ENCODE peak calls at places on chromosomes 2 and 18, in four cellular contexts. One of them, this sample, is unnamed.

GRCh38 chr2:191218292-191218898 is 26.8 kb upstream of the MYO1B start:
- DNase-seq in H1: peak
- DNase-seq in K562: peak
- DNase-seq in IMR-90: peak
- DNase-seq in this sample: no peak

GRCh38 chr2:149463328-149464002 is 124.1 kb downstream of the MMADHC start:
- DNase-seq in IMR-90: no peak
- DNase-seq in H1: no peak
- DNase-seq in K562: no peak
- DNase-seq in this sample: peak

GRCh38 chr2:70214958-70215357 is 24.1 kb upstream of the C2orf42 start:
- DNase-seq in IMR-90: peak
- DNase-seq in H1: no peak
- DNase-seq in K562: no peak
- DNase-seq in this sample: no peak

GRCh38 chr2:11534746-11535484 is 1.1 kb downstream of the GREB1 start:
- DNase-seq in K562: peak
- DNase-seq in IMR-90: no peak
- DNase-seq in H1: no peak
- DNase-seq in this sample: no peak

GRCh38 chr2:36507408-36507812 is 90.6 kb downstream of the FEZ2 start:
- DNase-seq in IMR-90: peak
- DNase-seq in H1: peak
- DNase-seq in K562: peak
- DNase-seq in this sample: no peak

GRCh38 chr18:59249186-59249774 is 24.0 kb downstream of the RAX start:
- DNase-seq in IMR-90: peak
- DNase-seq in H1: no peak
- DNase-seq in K562: peak
- DNase-seq in this sample: no peak

GRCh38 chr2:130337735-130338325 is 4.9 kb upstream of the IMP4 start:
- DNase-seq in IMR-90: peak
- DNase-seq in K562: peak
- DNase-seq in H1: no peak
- DNase-seq in this sample: no peak

GRCh38 chr2:127735044-127735443 is 33.7 kb downstream of the SFT2D3 start:
- DNase-seq in H1: no peak
- DNase-seq in IMR-90: no peak
- DNase-seq in K562: no peak
- DNase-seq in this sample: no peak

GRCh38 chr2:176637134-176637496 is 367.9 kb downstream of the MTX2 start:
- DNase-seq in H1: no peak
- DNase-seq in IMR-90: no peak
- DNase-seq in K562: no peak
- DNase-seq in this sample: no peak

GRCh38 chr2:203820969-203821368 is 46.6 kb upstream of the CTLA4 start:
- DNase-seq in K562: no peak
- DNase-seq in H1: no peak
- DNase-seq in IMR-90: no peak
- DNase-seq in this sample: no peak

GRCh38 chr2:161414385-161415040 is 1.6 kb upstream of the TBR1 start:
- DNase-seq in H1: no peak
- DNase-seq in IMR-90: peak
- DNase-seq in K562: peak
- DNase-seq in this sample: no peak

GRCh38 chr2:197707316-197708213 is 2.4 kb downstream of the MARS2 start:
- DNase-seq in IMR-90: peak
- DNase-seq in K562: no peak
- DNase-seq in H1: no peak
- DNase-seq in this sample: no peak

GRCh38 chr2:137857871-137858270 is 106.4 kb upstream of the HNMT start:
- DNase-seq in H1: no peak
- DNase-seq in IMR-90: no peak
- DNase-seq in K562: no peak
- DNase-seq in this sample: no peak

GRCh38 chr2:38522754-38523349 is 79.9 kb downstream of the HNRNPLL start:
- DNase-seq in IMR-90: no peak
- DNase-seq in H1: no peak
- DNase-seq in K562: no peak
- DNase-seq in this sample: no peak

GRCh38 chr2:31987454-31987853 is 23.4 kb downstream of the MEMO1 start:
- DNase-seq in IMR-90: peak
- DNase-seq in H1: no peak
- DNase-seq in K562: no peak
- DNase-seq in this sample: no peak

GRCh38 chr18:73893879-73894278 is 253.8 kb downstream of the FBXO15 start:
- DNase-seq in IMR-90: no peak
- DNase-seq in K562: no peak
- DNase-seq in H1: no peak
- DNase-seq in this sample: no peak

GRCh38 chr2:203673933-203674332 is 32.5 kb upstream of the CD28 start:
- DNase-seq in K562: no peak
- DNase-seq in H1: no peak
- DNase-seq in IMR-90: no peak
- DNase-seq in this sample: peak

GRCh38 chr2:108910541-108911396 is 78.3 kb downstream of the EDAR start:
- DNase-seq in H1: no peak
- DNase-seq in IMR-90: no peak
- DNase-seq in K562: no peak
- DNase-seq in this sample: no peak

GRCh38 chr2:3399829-3400228 is 20.3 kb downstream of the TRAPPC12 start:
- DNase-seq in K562: no peak
- DNase-seq in H1: no peak
- DNase-seq in IMR-90: no peak
- DNase-seq in this sample: no peak

GRCh38 chr2:222338374-222338773 is 39.6 kb upstream of the PAX3 start:
- DNase-seq in IMR-90: no peak
- DNase-seq in K562: no peak
- DNase-seq in H1: no peak
- DNase-seq in this sample: no peak

GRCh38 chr2:191169456-191170300 is 18.9 kb upstream of the STAT4 start:
- DNase-seq in H1: no peak
- DNase-seq in IMR-90: no peak
- DNase-seq in K562: no peak
- DNase-seq in this sample: no peak

GRCh38 chr2:60478660-60479059 is 74.8 kb downstream of the BCL11A start:
- DNase-seq in H1: no peak
- DNase-seq in IMR-90: no peak
- DNase-seq in K562: no peak
- DNase-seq in this sample: no peak

GRCh38 chr2:206556357-206556949 is 85.8 kb upstream of the FAM237A start:
- DNase-seq in K562: peak
- DNase-seq in H1: no peak
- DNase-seq in IMR-90: peak
- DNase-seq in this sample: no peak

DNA sequence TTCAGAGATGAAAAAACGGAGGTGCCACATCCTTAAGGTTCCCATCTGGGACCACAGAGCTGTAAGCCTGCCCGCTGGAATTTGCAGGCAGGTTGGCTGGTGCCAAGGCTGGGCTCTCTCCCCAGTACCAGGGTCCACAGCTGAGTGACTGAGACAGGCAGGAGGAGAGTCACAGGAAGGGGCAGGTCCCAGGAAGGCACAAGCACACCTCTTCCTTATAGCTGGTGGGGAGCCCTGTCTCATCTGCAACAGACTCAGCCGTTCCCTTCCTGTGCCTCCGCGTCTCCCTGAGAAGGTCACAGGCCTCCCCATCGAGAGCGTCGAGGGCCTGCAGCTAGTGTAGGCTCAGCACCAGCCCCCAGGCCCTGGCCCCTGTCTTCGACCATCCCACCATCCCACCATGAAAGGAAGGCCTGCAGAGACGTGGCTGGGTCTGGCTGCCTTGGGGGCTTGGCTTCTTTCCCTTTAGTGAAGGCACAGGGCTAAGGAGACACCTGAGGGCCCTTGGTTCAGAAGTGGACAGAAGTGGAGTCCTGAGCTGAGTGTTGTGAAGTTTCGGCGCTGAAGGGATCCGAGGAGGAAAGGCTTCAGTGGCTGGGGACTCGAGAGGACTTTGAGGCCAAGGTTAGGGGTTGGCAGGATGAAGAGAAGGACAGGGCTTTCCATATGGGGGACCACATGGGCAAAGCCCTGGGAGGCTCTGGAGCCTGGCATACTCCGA is 26.8 kb downstream of the GLI2 start:
- DNase-seq in H1: no peak
- DNase-seq in IMR-90: no peak
- DNase-seq in K562: no peak
- DNase-seq in this sample: no peak
- TF ChIP-seq CHD1 in H1: no peak
- TF ChIP-seq CHD1 in IMR-90: no peak
- TF ChIP-seq CHD1 in K562: no peak
- TF ChIP-seq CHD1 in this sample: no peak

GRCh38 chr2:26541401-26542193 is 63.7 kb upstream of the OTOF start:
- DNase-seq in K562: no peak
- DNase-seq in IMR-90: no peak
- DNase-seq in H1: no peak
- DNase-seq in this sample: no peak
- TF ChIP-seq CHD1 in K562: no peak
- TF ChIP-seq CHD1 in IMR-90: no peak
- TF ChIP-seq CHD1 in H1: no peak
- TF ChIP-seq CHD1 in this sample: no peak

DNA sequence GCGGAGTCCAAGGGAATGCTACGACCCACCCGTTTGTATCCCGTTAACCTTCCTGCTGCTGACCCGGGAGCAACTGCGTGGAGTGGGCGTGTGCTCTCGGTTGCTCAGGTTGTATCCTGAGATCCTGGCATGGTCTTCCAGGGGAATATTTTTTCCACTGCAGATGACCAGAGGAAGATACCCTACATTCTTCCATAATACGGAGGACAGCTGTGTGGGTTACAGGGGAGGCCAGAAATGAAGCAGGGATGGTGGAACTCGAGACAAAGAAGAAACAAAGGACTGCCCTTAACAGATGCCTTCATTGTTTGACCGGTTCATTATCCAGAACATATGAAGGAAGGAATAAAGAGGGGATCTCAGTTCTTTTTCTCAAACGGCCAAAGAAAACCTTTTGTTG is 39.8 kb upstream of the CAB39 start:
- DNase-seq in H1: no peak
- DNase-seq in K562: no peak
- DNase-seq in IMR-90: no peak
- DNase-seq in this sample: no peak
- TF ChIP-seq CHD1 in H1: no peak
- TF ChIP-seq CHD1 in K562: no peak
- TF ChIP-seq CHD1 in IMR-90: no peak
- TF ChIP-seq CHD1 in this sample: no peak

DNA sequence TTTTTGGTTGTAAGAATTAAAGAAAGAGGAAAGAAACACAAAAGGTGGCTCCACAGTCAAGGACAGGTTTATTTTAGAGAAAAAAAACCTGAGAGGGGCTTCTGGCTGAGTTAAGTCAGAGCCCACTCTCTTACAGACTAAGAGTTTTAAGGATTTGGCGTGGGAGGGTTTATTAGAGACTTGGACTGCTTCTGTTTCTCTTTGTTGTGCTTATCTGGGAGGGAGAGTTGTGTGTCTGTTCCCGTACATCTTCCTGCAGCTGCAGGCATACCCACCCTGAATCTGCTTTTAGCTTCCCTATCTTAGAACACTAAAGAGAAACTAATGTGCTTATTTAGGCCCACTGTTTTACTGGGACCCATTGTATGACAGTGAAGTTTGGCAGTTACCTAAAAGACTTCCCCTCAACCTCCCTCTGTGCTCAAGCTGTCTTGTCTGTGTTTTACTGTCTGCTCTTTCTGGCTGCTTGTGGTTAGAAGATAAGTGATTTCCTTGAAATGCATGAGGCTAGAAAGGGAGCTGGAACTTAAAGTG is 2.7 kb downstream of the RSAD2 start:
- DNase-seq in H1: no peak
- DNase-seq in K562: no peak
- DNase-seq in IMR-90: no peak
- DNase-seq in this sample: no peak
- TF ChIP-seq CHD1 in H1: no peak
- TF ChIP-seq CHD1 in K562: no peak
- TF ChIP-seq CHD1 in IMR-90: no peak
- TF ChIP-seq CHD1 in this sample: no peak

GRCh38 chr18:37289423-37289822 is 276.2 kb downstream of the CELF4 start:
- DNase-seq in K562: no peak
- DNase-seq in H1: no peak
- DNase-seq in IMR-90: no peak
- DNase-seq in this sample: no peak
- TF ChIP-seq CHD1 in K562: no peak
- TF ChIP-seq CHD1 in H1: no peak
- TF ChIP-seq CHD1 in IMR-90: no peak
- TF ChIP-seq CHD1 in this sample: no peak

GRCh38 chr2:55961318-55961911 is 37.8 kb upstream of the EFEMP1 start:
- DNase-seq in IMR-90: peak
- DNase-seq in K562: peak
- DNase-seq in H1: no peak
- DNase-seq in this sample: no peak
- TF ChIP-seq CHD1 in IMR-90: no peak
- TF ChIP-seq CHD1 in K562: no peak
- TF ChIP-seq CHD1 in H1: no peak
- TF ChIP-seq CHD1 in this sample: no peak

GRCh38 chr2:170034596-170034995 is 143.4 kb upstream of the MYO3B start:
- DNase-seq in IMR-90: no peak
- DNase-seq in K562: no peak
- DNase-seq in H1: no peak
- DNase-seq in this sample: no peak

GRCh38 chr2:170038734-170039133 is 139.2 kb upstream of the MYO3B start:
- DNase-seq in IMR-90: no peak
- DNase-seq in K562: no peak
- DNase-seq in H1: no peak
- DNase-seq in this sample: no peak

DNA sequence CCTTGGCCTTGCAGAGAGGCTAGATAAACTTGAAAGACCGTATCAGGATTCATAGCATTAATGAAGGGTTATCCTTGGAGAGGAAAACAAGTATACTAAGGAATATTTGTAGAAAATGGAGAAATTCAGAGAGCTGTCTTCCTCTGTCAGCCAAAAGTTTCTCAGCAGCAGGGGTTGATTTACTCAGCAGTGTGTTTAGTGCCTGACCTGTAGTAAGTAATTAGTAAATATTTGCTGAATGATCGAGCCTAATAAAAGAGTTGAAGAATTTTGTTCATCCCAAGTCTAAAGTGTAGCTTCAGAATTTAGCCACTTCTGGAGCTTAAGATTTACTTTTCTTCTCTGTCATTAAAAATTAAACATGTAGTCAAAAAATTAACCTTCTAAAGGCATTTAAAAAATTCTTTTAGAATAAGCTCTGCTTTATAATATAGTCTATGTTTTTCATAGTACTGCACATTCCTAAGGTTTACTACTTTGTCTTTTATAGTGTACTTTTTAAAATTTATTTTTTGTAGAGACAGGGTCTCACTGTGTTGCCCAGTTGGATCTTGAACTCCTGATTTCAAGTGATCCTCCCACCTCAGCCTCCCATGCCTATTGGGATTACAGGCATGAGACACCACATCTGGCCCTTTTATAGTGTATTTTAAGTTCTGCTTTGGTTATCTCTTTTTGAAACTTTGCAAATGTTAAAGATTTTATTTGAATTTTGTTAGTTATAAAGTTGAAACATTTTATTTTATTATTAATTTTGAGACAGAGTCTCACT is 138.4 kb upstream of the MYO3B start:
- DNase-seq in IMR-90: no peak
- DNase-seq in K562: no peak
- DNase-seq in H1: no peak
- DNase-seq in this sample: no peak
- TF ChIP-seq CHD1 in IMR-90: no peak
- TF ChIP-seq CHD1 in K562: no peak
- TF ChIP-seq CHD1 in H1: no peak
- TF ChIP-seq CHD1 in this sample: no peak